ENCODE peak calls at places on chromosomes 13 and 19, in seven cellular contexts. O is ovary, M is stomach, N is GM23338, F is K562, A is aorta, Z is Peyer's patch. D is an unnamed sample.

GRCh38 chr19:749811-750210 is 1.1 kb upstream of the MISP start:
- DNase-seq in O (no peak), M (no peak), N (no peak), F (no peak), A (no peak), Z (no peak), D (no peak)

GRCh38 chr13:59744747-59745394 is 418.9 kb downstream of the DIAPH3 start:
- DNase-seq in O (no peak), M (no peak), N (peak; percentile 28), F (no peak), A (no peak), Z (no peak), D (no peak)

GRCh38 chr19:55552206-55552605 is 6.9 kb upstream of the SBK3 start:
- DNase-seq in O (no peak), M (no peak), N (no peak), F (no peak), A (no peak), Z (no peak), D (no peak)

GRCh38 chr19:45782162-45782623 is at the start of gene DMPK:
- DNase-seq in O (peak; percentile 51), M (no peak), N (no peak), F (no peak), A (peak; percentile 78), Z (no peak), D (no peak)

GRCh38 chr19:23440207-23440606 is 44.9 kb upstream of the ZNF91 start:
- DNase-seq in O (no peak), M (no peak), N (peak; percentile 74), F (peak; percentile 27), A (no peak), Z (no peak), D (peak; percentile 47)

GRCh38 chr19:13401388-13401787 is 104.9 kb downstream of the CACNA1A start:
- DNase-seq in O (no peak), M (no peak), N (peak; percentile 62), F (peak; percentile 85), A (no peak), Z (no peak), D (peak; percentile 34)

GRCh38 chr13:44484562-44485164 is 91.5 kb downstream of the TSC22D1 start:
- DNase-seq in O (no peak), M (no peak), N (no peak), F (no peak), A (no peak), Z (no peak), D (no peak)

GRCh38 chr19:49514151-49514550 is 1.7 kb downstream of the FCGRT start:
- DNase-seq in O (no peak), M (peak; percentile 46), N (no peak), F (no peak), A (no peak), Z (no peak), D (no peak)

GRCh38 chr13:51422484-51422883 is 30.4 kb downstream of the INTS6 start:
- DNase-seq in O (no peak), M (no peak), N (no peak), F (no peak), A (no peak), Z (no peak), D (no peak)

GRCh38 chr13:113655358-113656014 is 2.5 kb downstream of the ATP4B start:
- DNase-seq in O (no peak), M (peak; percentile 10), N (no peak), F (no peak), A (no peak), Z (peak; percentile 28), D (peak; percentile 7)

GRCh38 chr19:41089955-41090354 is 1.7 kb downstream of the CYP2A13 start:
- DNase-seq in O (no peak), M (no peak), N (peak; percentile 79), F (no peak), A (no peak), Z (no peak), D (no peak)

GRCh38 chr19:10427169-10427568 is 6.8 kb downstream of the PDE4A start:
- DNase-seq in O (no peak), M (no peak), N (no peak), F (no peak), A (no peak), Z (no peak), D (no peak)
- H3K4me1 ChIP-seq in O (peaks cover 7% of the 10 kb centered on the region), M (peaks cover 39% of the 10 kb centered on the region), N (peaks cover 11% of the 10 kb centered on the region), F (peaks cover 32% of the 10 kb centered on the region), A (no peaks in the 10 kb centered on the region), Z (peaks cover 33% of the 10 kb centered on the region), D (peaks cover 4% of the 10 kb centered on the region)

GRCh38 chr13:79988573-79988972 is 352.4 kb downstream of the SPRY2 start:
- DNase-seq in O (no peak), M (peak; percentile 37), N (no peak), F (no peak), A (no peak), Z (peak; percentile 74), D (no peak)

GRCh38 chr13:79987761-79988160 is 353.2 kb downstream of the SPRY2 start:
- DNase-seq in O (no peak), M (no peak), N (no peak), F (no peak), A (no peak), Z (no peak), D (no peak)

GRCh38 chr13:79989251-79989661 is 351.7 kb downstream of the SPRY2 start:
- DNase-seq in O (no peak), M (no peak), N (no peak), F (no peak), A (no peak), Z (no peak), D (no peak)

GRCh38 chr13:79987323-79987722 is 353.6 kb downstream of the SPRY2 start:
- DNase-seq in O (no peak), M (no peak), N (no peak), F (no peak), A (no peak), Z (no peak), D (no peak)

GRCh38 chr13:79986890-79987289 is 354.0 kb downstream of the SPRY2 start:
- DNase-seq in O (no peak), M (no peak), N (no peak), F (no peak), A (no peak), Z (no peak), D (no peak)
- H3K4me1 ChIP-seq in O (no peaks in the 10 kb centered on the region), M (peaks cover 7% of the 10 kb centered on the region), N (no peaks in the 10 kb centered on the region), F (no peaks in the 10 kb centered on the region), A (no peaks in the 10 kb centered on the region), Z (no peaks in the 10 kb centered on the region), D (no peaks in the 10 kb centered on the region)

GRCh38 chr19:33278403-33279269 is 23.7 kb downstream of the CEBPA start:
- DNase-seq in O (no peak), M (no peak), N (no peak), F (no peak), A (no peak), Z (no peak), D (peak; percentile 6)
- H3K4me1 ChIP-seq in O (no peaks in the 10 kb centered on the region), M (peaks cover 59% of the 10 kb centered on the region), N (no peaks in the 10 kb centered on the region), F (peaks cover 3% of the 10 kb centered on the region), A (no peaks in the 10 kb centered on the region), Z (peaks cover 24% of the 10 kb centered on the region), D (peaks cover 5% of the 10 kb centered on the region)

GRCh38 chr13:40193290-40194203 is 472.9 kb downstream of the FOXO1 start:
- DNase-seq in O (no peak), M (no peak), N (no peak), F (no peak), A (peak; percentile 55), Z (no peak), D (no peak)
- H3K4me1 ChIP-seq in O (peaks cover 8% of the 10 kb centered on the region), M (peaks cover 43% of the 10 kb centered on the region), N (peaks cover 3% of the 10 kb centered on the region), F (no peaks in the 10 kb centered on the region), A (peaks cover 6% of the 10 kb centered on the region), Z (peaks cover 14% of the 10 kb centered on the region), D (no peaks in the 10 kb centered on the region)

GRCh38 chr19:54204767-54205468 is 4.3 kb downstream of the RPS9 start:
- DNase-seq in O (no peak), M (no peak), N (no peak), F (no peak), A (no peak), Z (no peak), D (no peak)
- H3K4me1 ChIP-seq in O (peaks cover 44% of the 10 kb centered on the region), M (peaks cover 91% of the 10 kb centered on the region), N (peaks cover 40% of the 10 kb centered on the region), F (peaks cover 69% of the 10 kb centered on the region), A (no peaks in the 10 kb centered on the region), Z (peaks cover 80% of the 10 kb centered on the region), D (peaks cover 37% of the 10 kb centered on the region)

DNA sequence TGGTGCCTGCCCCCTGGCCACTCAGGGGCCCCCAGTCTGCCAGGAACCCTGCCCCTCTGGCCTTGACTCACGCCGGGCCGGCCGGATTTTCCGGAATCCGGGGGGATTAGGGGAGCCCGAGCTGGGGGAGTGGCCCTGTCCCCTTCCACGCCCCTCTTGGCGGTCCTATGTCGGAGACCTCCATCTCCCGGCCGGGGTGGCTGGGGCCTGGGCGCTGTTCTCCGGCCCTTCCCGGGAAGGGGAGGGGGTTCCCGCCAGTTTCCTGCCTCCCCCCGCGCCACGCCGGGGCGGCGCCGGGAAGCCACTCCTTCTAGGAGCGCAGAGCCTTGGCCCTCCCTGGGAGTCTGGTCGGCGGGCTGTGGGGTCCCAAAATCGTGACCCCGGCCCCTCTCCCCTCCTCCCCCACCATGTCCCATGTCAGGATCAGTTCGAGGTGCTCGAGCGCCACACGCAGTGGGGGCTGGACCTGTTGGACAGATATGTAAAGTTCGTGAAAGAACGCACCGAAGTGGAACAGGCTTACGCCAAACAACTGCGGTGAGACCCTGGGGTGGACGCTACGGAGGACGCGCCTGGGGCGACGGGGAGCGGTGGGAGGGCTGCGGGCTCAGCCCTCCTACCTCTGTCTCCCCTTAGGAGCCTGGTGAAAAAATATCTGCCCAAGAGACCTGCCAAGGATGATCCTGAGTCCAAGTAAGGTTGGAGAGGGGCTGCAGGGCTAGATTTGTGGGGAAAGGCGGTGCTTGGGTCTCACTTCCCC is 1.3 kb downstream of the TRIP10 start:
- DNase-seq in O (peak; percentile 75), M (peak; percentile 45), N (peak; percentile 86), F (peak; percentile 61), A (peak; percentile 78), Z (peak; percentile 70), D (no peak)
- H3K4me1 ChIP-seq in O (peaks cover 29% of the 10 kb centered on the region), M (peaks cover 82% of the 10 kb centered on the region), N (peaks cover 26% of the 10 kb centered on the region), F (peaks cover 22% of the 10 kb centered on the region), A (no peaks in the 10 kb centered on the region), Z (peaks cover 49% of the 10 kb centered on the region), D (peaks cover 15% of the 10 kb centered on the region)

GRCh38 chr13:38897521-38897920 is 93.1 kb downstream of the STOML3 start:
- DNase-seq in O (no peak), M (no peak), N (no peak), F (no peak), A (no peak), Z (no peak), D (no peak)

GRCh38 chr13:38902551-38902950 is 88.1 kb downstream of the STOML3 start:
- DNase-seq in O (no peak), M (no peak), N (no peak), F (no peak), A (no peak), Z (no peak), D (no peak)

GRCh38 chr13:38899581-38899980 is 91.0 kb downstream of the STOML3 start:
- DNase-seq in O (no peak), M (no peak), N (no peak), F (no peak), A (no peak), Z (no peak), D (no peak)

GRCh38 chr13:38898481-38898880 is 92.2 kb downstream of the STOML3 start:
- DNase-seq in O (no peak), M (no peak), N (no peak), F (no peak), A (no peak), Z (no peak), D (no peak)

DNA sequence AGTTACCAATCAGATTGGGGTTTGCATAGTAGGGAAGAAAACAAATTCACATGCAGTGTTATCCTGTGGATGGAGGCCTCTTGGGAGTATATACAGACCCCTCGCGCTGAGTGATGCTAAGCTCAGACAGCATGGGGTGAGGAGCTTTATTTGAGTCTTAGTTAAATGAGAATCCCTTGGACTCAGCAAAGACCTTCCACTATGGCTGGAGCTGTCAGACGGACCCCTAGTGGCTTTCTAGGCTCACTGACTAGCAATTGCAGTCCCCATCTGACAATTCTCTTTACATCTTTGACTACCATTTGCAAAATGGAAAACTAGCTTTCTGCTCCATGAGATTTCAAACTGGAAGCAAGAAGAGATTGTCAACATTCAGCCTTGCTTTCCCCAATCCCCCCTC is 90.4 kb downstream of the STOML3 start:
- DNase-seq in O (no peak), M (no peak), N (peak; percentile 68), F (peak; percentile 3), A (no peak), Z (no peak), D (no peak)
- H3K4me1 ChIP-seq in O (no peaks in the 10 kb centered on the region), M (no peaks in the 10 kb centered on the region), N (no peaks in the 10 kb centered on the region), F (no peaks in the 10 kb centered on the region), A (no peaks in the 10 kb centered on the region), Z (no peaks in the 10 kb centered on the region), D (no peaks in the 10 kb centered on the region)